ENCODE peak calls at places on chromosomes 1 and 21, in six cellular contexts. One of them, this sample, is unnamed.

GRCh38 chr1:197392541-197392940 is 124.5 kb downstream of the CRB1 start:
- DNase-seq in HCT116: no peak
- DNase-seq in K562: no peak
- DNase-seq in NT2/D1: no peak
- DNase-seq in GM12878: no peak
- DNase-seq in H1: no peak
- DNase-seq in this sample: no peak

GRCh38 chr1:95926331-95926730 is 692.3 kb downstream of the RWDD3 start:
- DNase-seq in H1: no peak
- DNase-seq in GM12878: no peak
- DNase-seq in HCT116: no peak
- DNase-seq in NT2/D1: no peak
- DNase-seq in K562: no peak
- DNase-seq in this sample: no peak

GRCh38 chr1:180507826-180508724 is 5.7 kb upstream of the ACBD6 start:
- DNase-seq in H1: no peak
- DNase-seq in GM12878: no peak
- DNase-seq in NT2/D1: no peak
- DNase-seq in K562: peak; percentile 55
- DNase-seq in HCT116: no peak
- DNase-seq in this sample: no peak

GRCh38 chr1:185732941-185733340 is 1.2 kb upstream of the HMCN1 start:
- DNase-seq in K562: no peak
- DNase-seq in GM12878: no peak
- DNase-seq in NT2/D1: no peak
- DNase-seq in H1: no peak
- DNase-seq in HCT116: no peak
- DNase-seq in this sample: no peak

GRCh38 chr21:33394260-33394659 is 9.0 kb upstream of the IFNGR2 start:
- DNase-seq in GM12878: no peak
- DNase-seq in HCT116: no peak
- DNase-seq in H1: no peak
- DNase-seq in NT2/D1: no peak
- DNase-seq in K562: no peak
- DNase-seq in this sample: no peak

GRCh38 chr1:61198554-61198953 is 116.2 kb downstream of the NFIA start:
- DNase-seq in GM12878: no peak
- DNase-seq in NT2/D1: no peak
- DNase-seq in HCT116: no peak
- DNase-seq in H1: no peak
- DNase-seq in K562: no peak
- DNase-seq in this sample: no peak

GRCh38 chr1:43569175-43569574 is 38.5 kb downstream of the PTPRF start:
- DNase-seq in GM12878: no peak
- DNase-seq in NT2/D1: no peak
- DNase-seq in K562: no peak
- DNase-seq in HCT116: no peak
- DNase-seq in H1: no peak
- DNase-seq in this sample: no peak

GRCh38 chr1:84253041-84253440 is 48.5 kb upstream of the SAMD13 start:
- DNase-seq in K562: no peak
- DNase-seq in GM12878: no peak
- DNase-seq in HCT116: no peak
- DNase-seq in H1: no peak
- DNase-seq in NT2/D1: no peak
- DNase-seq in this sample: no peak

GRCh38 chr1:233662503-233663105 is 48.7 kb downstream of the KCNK1 start:
- DNase-seq in H1: no peak
- DNase-seq in K562: no peak
- DNase-seq in NT2/D1: no peak
- DNase-seq in GM12878: no peak
- DNase-seq in HCT116: no peak
- DNase-seq in this sample: no peak

GRCh38 chr1:15352122-15352957 is 57.3 kb upstream of the EFHD2 start:
- DNase-seq in H1: no peak
- DNase-seq in K562: peak; percentile 43
- DNase-seq in NT2/D1: no peak
- DNase-seq in GM12878: no peak
- DNase-seq in HCT116: peak; percentile 95
- DNase-seq in this sample: peak; percentile 80

DNA sequence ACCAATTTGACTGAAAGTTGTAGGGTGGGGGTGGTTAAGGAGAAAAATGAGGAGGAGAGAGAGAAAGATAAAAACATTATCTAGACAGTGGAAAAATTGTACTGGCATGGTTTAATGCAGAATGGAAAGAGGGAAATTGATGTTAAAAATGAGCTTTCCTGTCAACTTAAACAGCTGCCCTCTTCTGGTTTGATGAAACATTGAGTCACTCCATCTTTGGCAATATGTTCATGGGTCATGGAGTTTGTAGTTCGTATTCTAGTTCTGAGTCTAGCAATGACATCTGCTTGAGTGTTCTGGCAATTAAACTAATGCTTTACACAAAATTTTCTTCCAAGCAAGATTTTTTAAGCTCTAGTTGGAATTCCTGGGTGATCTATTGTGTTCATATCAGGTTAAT is 9.6 kb downstream of the ZNF648 start:
- DNase-seq in HCT116: no peak
- DNase-seq in K562: no peak
- DNase-seq in GM12878: no peak
- DNase-seq in NT2/D1: no peak
- DNase-seq in H1: no peak
- DNase-seq in this sample: no peak
- TF ChIP-seq ZNF274 in HCT116: no peak
- TF ChIP-seq ZNF274 in K562: no peak
- TF ChIP-seq ZNF274 in GM12878: no peak
- TF ChIP-seq ZNF274 in NT2/D1: no peak
- TF ChIP-seq ZNF274 in H1: no peak
- TF ChIP-seq ZNF274 in this sample: no peak

GRCh38 chr1:210233495-210234253 is 1.1 kb downstream of the SERTAD4 start:
- DNase-seq in GM12878: no peak
- DNase-seq in K562: peak; percentile 30
- DNase-seq in H1: peak; percentile 76
- DNase-seq in NT2/D1: peak; percentile 63
- DNase-seq in HCT116: peak; percentile 23
- DNase-seq in this sample: no peak
- TF ChIP-seq ZNF274 in GM12878: no peak
- TF ChIP-seq ZNF274 in K562: no peak
- TF ChIP-seq ZNF274 in H1: no peak
- TF ChIP-seq ZNF274 in NT2/D1: no peak
- TF ChIP-seq ZNF274 in HCT116: no peak
- TF ChIP-seq ZNF274 in this sample: no peak

GRCh38 chr1:41539999-41540398 is 55.5 kb upstream of the EDN2 start:
- DNase-seq in NT2/D1: no peak
- DNase-seq in H1: no peak
- DNase-seq in K562: no peak
- DNase-seq in HCT116: no peak
- DNase-seq in GM12878: no peak
- DNase-seq in this sample: no peak

GRCh38 chr1:41539416-41539800 is 54.9 kb upstream of the EDN2 start:
- DNase-seq in HCT116: no peak
- DNase-seq in K562: no peak
- DNase-seq in H1: no peak
- DNase-seq in GM12878: no peak
- DNase-seq in NT2/D1: no peak
- DNase-seq in this sample: no peak

GRCh38 chr1:41541592-41541952 is 57.1 kb upstream of the EDN2 start:
- DNase-seq in K562: no peak
- DNase-seq in NT2/D1: no peak
- DNase-seq in GM12878: no peak
- DNase-seq in HCT116: no peak
- DNase-seq in H1: no peak
- DNase-seq in this sample: no peak

GRCh38 chr1:41542196-41542955 is 57.9 kb upstream of the EDN2 start:
- DNase-seq in H1: no peak
- DNase-seq in K562: no peak
- DNase-seq in HCT116: no peak
- DNase-seq in NT2/D1: no peak
- DNase-seq in GM12878: no peak
- DNase-seq in this sample: no peak

GRCh38 chr1:41540886-41541591 is 56.6 kb upstream of the EDN2 start:
- DNase-seq in K562: peak; percentile 70
- DNase-seq in NT2/D1: no peak
- DNase-seq in GM12878: no peak
- DNase-seq in HCT116: no peak
- DNase-seq in H1: no peak
- DNase-seq in this sample: no peak
- TF ChIP-seq ZNF274 in K562: no peak
- TF ChIP-seq ZNF274 in NT2/D1: no peak
- TF ChIP-seq ZNF274 in GM12878: no peak
- TF ChIP-seq ZNF274 in HCT116: no peak
- TF ChIP-seq ZNF274 in H1: no peak
- TF ChIP-seq ZNF274 in this sample: no peak

GRCh38 chr1:9723068-9723805 is 71.7 kb downstream of the PIK3CD start:
- DNase-seq in GM12878: no peak
- DNase-seq in HCT116: no peak
- DNase-seq in K562: no peak
- DNase-seq in NT2/D1: no peak
- DNase-seq in H1: no peak
- DNase-seq in this sample: no peak

GRCh38 chr1:9719978-9720722 is 68.6 kb downstream of the PIK3CD start:
- DNase-seq in HCT116: no peak
- DNase-seq in H1: peak; percentile 76
- DNase-seq in GM12878: no peak
- DNase-seq in NT2/D1: no peak
- DNase-seq in K562: no peak
- DNase-seq in this sample: no peak

GRCh38 chr1:9720785-9721605 is 69.5 kb downstream of the PIK3CD start:
- DNase-seq in K562: no peak
- DNase-seq in HCT116: no peak
- DNase-seq in GM12878: no peak
- DNase-seq in NT2/D1: no peak
- DNase-seq in H1: no peak
- DNase-seq in this sample: no peak

GRCh38 chr1:9722378-9722749 is 70.8 kb downstream of the PIK3CD start:
- DNase-seq in GM12878: no peak
- DNase-seq in NT2/D1: no peak
- DNase-seq in K562: no peak
- DNase-seq in H1: no peak
- DNase-seq in HCT116: no peak
- DNase-seq in this sample: no peak

GRCh38 chr1:9721606-9722377 is 70.3 kb downstream of the PIK3CD start:
- DNase-seq in H1: peak; percentile 98
- DNase-seq in K562: peak; percentile 82
- DNase-seq in HCT116: no peak
- DNase-seq in NT2/D1: no peak
- DNase-seq in GM12878: no peak
- DNase-seq in this sample: peak; percentile 30
- TF ChIP-seq ZNF274 in H1: no peak
- TF ChIP-seq ZNF274 in K562: no peak
- TF ChIP-seq ZNF274 in HCT116: no peak
- TF ChIP-seq ZNF274 in NT2/D1: no peak
- TF ChIP-seq ZNF274 in GM12878: no peak
- TF ChIP-seq ZNF274 in this sample: no peak

DNA sequence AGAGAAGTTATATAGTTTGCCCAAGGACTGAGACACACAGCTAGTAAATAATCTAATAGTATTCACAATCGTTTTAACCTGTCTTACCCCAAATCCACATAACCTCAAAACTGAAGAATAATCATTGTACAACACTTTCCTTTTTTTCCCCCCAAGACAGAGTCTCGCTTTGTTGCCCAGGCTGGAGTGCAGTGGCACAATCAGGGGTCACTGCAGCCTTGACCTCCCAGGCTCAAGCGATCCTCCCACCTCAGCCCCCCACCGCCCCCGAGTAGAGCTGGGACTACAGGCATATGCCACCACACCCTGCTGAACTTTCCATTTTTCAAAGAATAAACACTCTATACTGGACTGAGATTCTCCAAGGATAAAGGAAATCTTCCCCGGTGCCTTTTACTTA is 28.7 kb upstream of the NBL1 start:
- DNase-seq in H1: no peak
- DNase-seq in K562: no peak
- DNase-seq in GM12878: no peak
- DNase-seq in HCT116: no peak
- DNase-seq in NT2/D1: no peak
- DNase-seq in this sample: no peak
- TF ChIP-seq ZNF274 in H1: no peak
- TF ChIP-seq ZNF274 in K562: no peak
- TF ChIP-seq ZNF274 in GM12878: no peak
- TF ChIP-seq ZNF274 in HCT116: no peak
- TF ChIP-seq ZNF274 in NT2/D1: no peak
- TF ChIP-seq ZNF274 in this sample: no peak

GRCh38 chr1:245605480-245606156 is 450.8 kb downstream of the KIF26B start:
- DNase-seq in GM12878: no peak
- DNase-seq in NT2/D1: no peak
- DNase-seq in H1: no peak
- DNase-seq in K562: no peak
- DNase-seq in HCT116: no peak
- DNase-seq in this sample: no peak
- TF ChIP-seq ZNF274 in GM12878: no peak
- TF ChIP-seq ZNF274 in NT2/D1: no peak
- TF ChIP-seq ZNF274 in H1: no peak
- TF ChIP-seq ZNF274 in K562: no peak
- TF ChIP-seq ZNF274 in HCT116: no peak
- TF ChIP-seq ZNF274 in this sample: no peak